ENCODE peak calls at places on chromosomes 6 and 20, in eight cellular contexts. Z, F, Y, J, Q, O, A and C are unnamed samples.
A peak's percentile ranks its signal among the peaks of the same experiment; 100 is the strongest.

GRCh38 chr6:77463881-77464867 is 883 bp upstream of the HTR1B start:
- DNase-seq in J (no peak), O (no peak), A (no peak), Y (peak; percentile 79), Q (peak; percentile 28), F (no peak), Z (no peak), C (no peak)

GRCh38 chr6:84033523-84034451 is at the start of gene MRAP2:
- DNase-seq in Y (peak; percentile 70), Q (peak; percentile 35), A (no peak), Z (no peak), F (peak; percentile 33), O (no peak), J (no peak), C (no peak)

GRCh38 chr6:115544765-115545409 is 515.8 kb downstream of the FRK start:
- DNase-seq in Y (no peak), Q (no peak), A (no peak), O (no peak), F (peak; percentile 0), Z (no peak), J (no peak), C (no peak)

GRCh38 chr6:170147832-170148708 is 142.8 kb downstream of the DLL1 start:
- DNase-seq in A (peak; percentile 41), Q (no peak), O (no peak), J (no peak), Z (no peak), Y (no peak), F (no peak), C (no peak)

GRCh38 chr20:775679-776135 is 7.4 kb upstream of the SLC52A3 start:
- DNase-seq in A (no peak), F (peak; percentile 91), O (no peak), Z (no peak), Q (no peak), Y (no peak), J (no peak), C (no peak)

GRCh38 chr6:98946877-98947410 is 802 bp downstream of the FBXL4 start:
- DNase-seq in A (peak; percentile 38), F (peak; percentile 22), O (peak; percentile 53), Y (no peak), Q (no peak), Z (peak; percentile 44), J (peak; percentile 81), C (peak; percentile 19)

GRCh38 chr6:106972500-106972899 is 2.0 kb downstream of the CD24 start:
- DNase-seq in J (peak; percentile 89), Z (no peak), O (no peak), Q (peak; percentile 12), A (no peak), Y (no peak), F (peak; percentile 49), C (no peak)

GRCh38 chr20:48794360-48794759 is 33.4 kb downstream of the PREX1 start:
- DNase-seq in F (no peak), Q (peak; percentile 65), O (no peak), A (no peak), Z (no peak), Y (no peak), J (no peak), C (no peak)

GRCh38 chr6:16947461-16948159 is 154.2 kb upstream of the STMND1 start:
- DNase-seq in A (no peak), Y (no peak), J (peak; percentile 34), Z (peak; percentile 70), O (peak; percentile 7), F (peak; percentile 88), Q (no peak), C (no peak)